ENCODE peak calls at places on chromosomes 3 and 15, in eight cellular contexts. L is Panc1, G is HCT116, P is HepG2, F is GM23338, R is GM12878, V is K562, Z is upper lobe of left lung. O is an unnamed sample.

GRCh38 chr3:113560845-113561623 is 28.7 kb downstream of the SIDT1 start:
- ATAC-seq in Z (no peak), R (no peak), P (no peak), V (no peak), F (no peak), G (no peak), L (no peak), O (no peak)

GRCh38 chr3:145333931-145334330 is 827.1 kb downstream of the PLOD2 start:
- ATAC-seq in F (no peak), G (no peak), Z (no peak), V (no peak), R (no peak), L (no peak), P (no peak), O (no peak)

GRCh38 chr3:56275120-56275519 is 193.1 kb downstream of the ERC2 start:
- ATAC-seq in Z (no peak), P (no peak), L (no peak), R (no peak), V (no peak), F (no peak), G (no peak), O (no peak)

GRCh38 chr3:60217156-60217911 is 1033.9 kb downstream of the FHIT start:
- ATAC-seq in Z (no peak), R (no peak), V (peak), G (no peak), P (no peak), F (peak), L (no peak), O (no peak)

GRCh38 chr3:12138044-12138443 is 20.7 kb downstream of the TIMP4 start:
- ATAC-seq in Z (no peak), L (no peak), P (peak), G (peak), F (peak), V (peak), R (peak), O (no peak)

GRCh38 chr3:101423984-101424888 is 88.8 kb downstream of the SENP7 start:
- ATAC-seq in V (no peak), P (no peak), F (no peak), G (no peak), Z (peak), L (peak), R (no peak), O (no peak)

GRCh38 chr3:48750906-48751305 is 33.9 kb upstream of the IP6K2 start:
- ATAC-seq in P (no peak), V (no peak), L (no peak), G (no peak), F (no peak), Z (no peak), R (no peak), O (no peak)

GRCh38 chr3:69649120-69649519 is 90.1 kb upstream of the MITF start:
- ATAC-seq in P (no peak), R (no peak), L (no peak), F (no peak), V (no peak), G (no peak), Z (peak), O (no peak)

GRCh38 chr3:109927161-109927560 is 589.8 kb upstream of the DPPA4 start:
- ATAC-seq in P (no peak), G (peak), F (no peak), Z (no peak), R (peak), L (peak), V (no peak), O (no peak)

GRCh38 chr15:67172172-67172571 is 82.3 kb downstream of the AAGAB start:
- ATAC-seq in Z (no peak), F (no peak), P (no peak), L (no peak), R (no peak), G (no peak), V (no peak), O (no peak)

GRCh38 chr15:29942144-29942543 is 119.9 kb upstream of the TJP1 start:
- ATAC-seq in R (no peak), P (peak), V (peak), Z (no peak), G (peak), L (no peak), F (peak), O (no peak)

GRCh38 chr3:107813066-107813465 is 277.8 kb downstream of the CD47 start:
- ATAC-seq in F (no peak), R (no peak), L (no peak), G (no peak), Z (peak), V (no peak), P (no peak), O (no peak)

GRCh38 chr15:39591896-39592315 is 11.0 kb downstream of the THBS1 start:
- ATAC-seq in V (no peak), Z (no peak), P (no peak), G (no peak), F (no peak), R (no peak), L (no peak), O (no peak)

GRCh38 chr15:39588531-39589192 is 7.8 kb downstream of the THBS1 start:
- ATAC-seq in Z (no peak), R (no peak), F (no peak), G (no peak), L (no peak), V (no peak), P (no peak), O (no peak)

GRCh38 chr15:39589193-39589814 is 8.4 kb downstream of the THBS1 start:
- ATAC-seq in L (no peak), Z (no peak), G (no peak), P (no peak), R (no peak), V (no peak), F (no peak), O (no peak)

GRCh38 chr15:39591141-39591895 is 10.4 kb downstream of the THBS1 start:
- ATAC-seq in V (no peak), L (no peak), Z (no peak), G (no peak), F (no peak), R (no peak), P (no peak), O (no peak)

GRCh38 chr15:39589815-39590644 is 9.2 kb downstream of the THBS1 start:
- ATAC-seq in F (no peak), Z (no peak), L (no peak), R (no peak), V (no peak), G (no peak), P (no peak), O (no peak)
- TF ChIP-seq POLR2AphosphoS5 in F (no peak), Z (peak), L (no peak), R (no peak), V (no peak), G (no peak), P (no peak), O (peak)

DNA sequence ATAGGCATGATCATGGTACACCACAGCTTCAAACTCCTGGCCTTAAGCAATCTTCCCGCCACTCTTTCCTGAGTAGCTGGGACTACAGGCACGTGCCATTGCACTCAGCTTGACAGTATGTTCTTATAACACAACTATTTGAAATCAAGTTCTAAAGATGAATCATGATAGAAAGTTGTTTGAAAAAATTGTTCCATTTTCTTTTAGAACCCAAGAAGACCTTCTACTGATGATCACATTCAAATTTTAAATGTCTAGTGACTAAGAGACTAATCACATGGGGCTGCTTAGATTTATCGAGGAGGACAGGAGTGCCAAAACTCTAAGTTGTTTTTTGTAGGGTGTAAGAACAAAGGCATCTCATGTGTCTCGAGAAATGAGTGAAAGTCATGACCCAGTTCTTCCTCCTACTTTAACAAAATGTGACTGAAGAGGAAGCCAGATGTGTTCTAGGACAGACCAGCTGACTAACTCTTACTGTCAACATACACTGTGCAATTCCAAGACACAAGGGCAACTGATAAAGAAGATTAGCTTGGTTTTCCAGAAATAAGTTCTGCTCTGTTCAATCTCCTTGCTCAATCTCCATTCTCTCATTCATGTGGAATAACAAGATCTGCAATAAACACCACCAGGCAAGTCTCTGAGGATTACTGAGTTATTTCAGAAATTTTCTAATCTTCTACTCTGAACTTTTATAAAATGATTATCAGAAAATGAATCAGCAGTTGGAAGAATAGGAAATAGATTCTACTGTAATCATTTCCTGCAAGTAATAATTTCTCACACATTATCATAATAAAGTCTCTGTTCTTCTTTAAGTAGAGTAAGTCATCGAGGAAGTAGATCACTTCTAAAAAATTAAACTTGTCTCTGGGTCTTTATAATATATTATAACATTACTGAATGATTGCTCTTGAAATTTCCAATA is 122.6 kb upstream of the CCNL1 start:
- ATAC-seq in L (no peak), F (no peak), G (no peak), R (no peak), Z (peak), V (no peak), P (no peak), O (peak)
- TF ChIP-seq POLR2AphosphoS5 in L (no peak), F (no peak), G (no peak), R (no peak), Z (peak), V (no peak), P (no peak), O (peak)

DNA sequence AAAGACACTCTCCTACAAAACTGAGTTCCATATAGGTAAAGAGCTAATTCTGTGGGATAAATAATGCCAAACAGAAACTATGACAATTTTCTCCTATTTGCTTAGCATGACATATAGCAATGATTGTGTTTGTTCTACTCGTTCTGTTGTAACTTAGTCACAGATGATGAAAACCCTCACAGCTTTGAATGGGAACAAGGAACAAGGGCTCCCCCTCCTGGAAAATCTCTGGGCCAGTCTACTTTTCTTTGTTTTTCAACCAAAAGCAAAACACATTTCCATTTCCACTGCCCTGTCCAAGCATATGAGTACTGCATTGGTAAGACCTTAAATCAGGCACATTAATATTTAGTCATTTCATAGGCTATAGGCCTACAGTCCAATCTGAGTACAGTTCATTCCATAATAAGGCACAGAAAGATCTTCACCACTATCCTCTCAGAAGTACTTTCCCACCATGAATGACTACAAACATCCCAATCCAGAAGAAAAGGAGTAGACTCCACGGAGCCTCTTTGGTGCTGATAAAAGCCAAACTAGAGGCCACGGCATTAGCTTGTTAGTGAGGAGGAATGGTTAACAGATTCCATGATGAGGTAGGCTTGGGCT is 67.1 kb downstream of the ATP8B4 start:
- ATAC-seq in R (peak), F (peak), V (peak), G (peak), Z (peak), P (peak), L (peak), O (peak)
- TF ChIP-seq POLR2AphosphoS5 in R (no peak), F (no peak), V (no peak), G (no peak), Z (peak), P (no peak), L (no peak), O (no peak)

DNA sequence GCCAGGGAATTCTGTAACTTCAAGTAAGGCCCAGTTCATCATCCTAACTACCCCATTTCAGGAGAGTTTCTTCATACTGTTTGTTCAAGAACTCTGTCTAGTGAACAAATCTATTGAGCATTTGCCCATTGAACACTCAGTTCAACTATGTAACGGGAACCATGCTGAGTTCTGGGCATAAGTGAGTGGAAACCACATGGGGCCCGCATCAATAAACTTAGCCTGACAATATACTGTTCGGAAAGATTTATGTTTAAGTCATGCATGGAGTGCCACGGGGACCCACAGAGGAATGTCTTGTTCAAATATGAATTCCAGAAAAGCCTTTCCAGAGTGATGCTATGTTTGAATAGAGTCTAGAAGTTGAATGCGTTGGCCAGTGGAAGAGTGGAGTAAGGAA is 280.0 kb downstream of the VPS13C start:
- ATAC-seq in L (no peak), V (no peak), P (no peak), R (no peak), F (no peak), Z (no peak), G (no peak), O (no peak)
- TF ChIP-seq POLR2AphosphoS5 in L (no peak), V (no peak), P (no peak), R (no peak), F (no peak), Z (no peak), G (no peak), O (no peak)

GRCh38 chr3:25916286-25916685 is 126.4 kb downstream of the OXSM start:
- ATAC-seq in L (no peak), P (no peak), G (no peak), V (no peak), Z (no peak), F (no peak), R (no peak), O (no peak)

GRCh38 chr3:25911525-25912295 is 121.8 kb downstream of the OXSM start:
- ATAC-seq in P (no peak), V (no peak), F (no peak), L (no peak), Z (no peak), G (no peak), R (no peak), O (no peak)

GRCh38 chr3:25910997-25911396 is 121.1 kb downstream of the OXSM start:
- ATAC-seq in G (peak), R (peak), F (peak), V (peak), L (no peak), P (peak), Z (no peak), O (no peak)

GRCh38 chr3:25915673-25916072 is 125.8 kb downstream of the OXSM start:
- ATAC-seq in G (no peak), P (no peak), V (no peak), F (no peak), R (no peak), Z (no peak), L (no peak), O (no peak)

GRCh38 chr3:25913179-25913578 is 123.3 kb downstream of the OXSM start:
- ATAC-seq in P (no peak), L (no peak), F (no peak), G (no peak), Z (no peak), R (no peak), V (no peak), O (no peak)
- TF ChIP-seq POLR2AphosphoS5 in P (no peak), L (no peak), F (no peak), G (no peak), Z (no peak), R (no peak), V (no peak), O (no peak)

GRCh38 chr3:10204921-10205320 is 40.2 kb downstream of the IRAK2 start:
- ATAC-seq in P (no peak), Z (no peak), L (no peak), R (no peak), V (no peak), F (no peak), G (no peak), O (no peak)

GRCh38 chr3:10206166-10206511 is 41.4 kb downstream of the IRAK2 start:
- ATAC-seq in F (peak), V (peak), P (no peak), Z (no peak), R (no peak), L (peak), G (peak), O (no peak)

DNA sequence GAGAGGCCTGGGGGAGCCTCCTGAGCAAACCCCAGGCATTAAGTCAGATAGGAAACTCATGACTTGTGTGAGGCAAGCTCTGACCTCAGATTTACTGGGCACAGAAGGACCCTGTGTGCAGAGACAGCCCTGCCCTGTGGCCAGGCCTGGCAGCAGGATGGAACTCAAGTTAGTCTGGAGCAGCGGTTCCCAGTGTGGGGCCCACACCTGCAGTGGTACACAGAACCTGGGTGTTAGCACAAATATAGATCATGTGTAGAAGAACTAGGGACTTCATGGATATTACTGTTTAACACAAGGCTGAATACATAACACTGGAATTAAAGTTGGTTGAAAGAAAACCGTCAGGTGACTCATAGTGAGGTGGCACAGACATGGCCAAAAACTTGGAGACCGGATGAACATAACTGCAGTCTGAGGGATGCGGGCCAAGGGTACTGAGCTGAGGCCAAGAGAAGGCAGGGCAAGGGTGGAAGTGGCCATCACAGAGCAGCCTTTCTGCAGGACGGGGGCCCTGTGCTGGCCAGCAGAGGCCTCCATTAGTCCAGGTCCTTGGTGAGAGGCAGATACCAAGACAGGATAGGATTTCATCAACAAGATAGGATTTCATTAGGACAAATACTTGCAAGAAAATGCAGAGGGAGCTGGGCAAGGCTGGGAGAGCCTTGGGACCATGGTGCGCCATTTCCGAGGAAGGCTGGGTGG is 40.9 kb downstream of the IRAK2 start:
- ATAC-seq in P (no peak), Z (peak), V (peak), R (no peak), F (no peak), G (peak), L (peak), O (peak)
- TF ChIP-seq POLR2AphosphoS5 in P (no peak), Z (no peak), V (no peak), R (no peak), F (no peak), G (peak), L (peak), O (peak)

GRCh38 chr3:167940241-167940640 is 155.5 kb downstream of the GOLIM4 start:
- ATAC-seq in R (no peak), F (no peak), L (no peak), V (no peak), P (no peak), G (no peak), Z (no peak), O (no peak)

GRCh38 chr3:167936010-167936409 is 159.7 kb downstream of the GOLIM4 start:
- ATAC-seq in V (no peak), P (no peak), F (no peak), G (no peak), L (no peak), R (no peak), Z (no peak), O (no peak)

GRCh38 chr3:167938516-167938915 is 157.2 kb downstream of the GOLIM4 start:
- ATAC-seq in G (no peak), P (no peak), L (no peak), V (no peak), F (no peak), Z (no peak), R (no peak), O (no peak)

DNA sequence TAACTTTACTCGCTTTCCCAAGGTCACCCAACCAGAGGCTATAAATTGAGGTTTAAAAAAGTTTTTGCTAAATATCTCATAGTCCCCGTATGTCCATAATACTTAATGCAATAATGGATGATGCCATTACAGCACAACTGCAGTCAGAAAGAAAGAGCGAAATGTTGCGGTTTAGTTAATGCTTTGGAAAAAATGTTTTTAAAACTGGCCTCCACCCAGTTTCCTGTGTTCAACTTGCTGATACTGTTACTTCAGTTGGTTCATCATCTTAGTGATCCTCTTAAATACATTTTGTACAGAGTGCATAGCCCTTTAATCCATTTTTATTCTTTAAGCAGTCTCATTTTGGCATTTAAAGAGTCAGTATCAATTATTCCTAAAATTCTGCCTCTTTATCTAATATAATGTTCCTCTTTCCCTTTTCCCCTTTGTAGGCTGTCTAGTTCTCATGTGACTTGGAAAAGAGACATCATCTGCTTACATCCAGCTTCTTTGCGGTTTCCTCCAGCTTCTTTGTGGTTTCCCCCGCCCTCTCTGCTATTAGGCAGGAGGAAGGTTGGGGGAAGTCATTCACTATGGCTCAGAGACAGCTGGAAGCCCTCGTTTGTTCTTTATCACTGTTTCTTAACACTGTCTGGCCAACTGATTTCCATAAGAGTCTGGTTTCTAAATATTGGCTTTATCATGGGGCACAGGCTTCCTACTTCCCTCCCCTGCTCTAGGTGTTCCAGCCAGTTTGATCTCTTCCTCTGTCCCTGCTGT is 154.3 kb downstream of the GOLIM4 start:
- ATAC-seq in R (no peak), F (no peak), Z (peak), L (no peak), G (peak), V (peak), P (no peak), O (peak)
- TF ChIP-seq POLR2AphosphoS5 in R (no peak), F (no peak), Z (no peak), L (no peak), G (no peak), V (peak), P (no peak), O (no peak)

GRCh38 chr3:192943384-192943783 is 25.7 kb upstream of the MB21D2 start:
- ATAC-seq in F (no peak), P (no peak), R (no peak), Z (peak), G (no peak), L (no peak), V (no peak), O (peak)
- TF ChIP-seq POLR2AphosphoS5 in F (no peak), P (no peak), R (no peak), Z (no peak), G (no peak), L (no peak), V (no peak), O (no peak)

DNA sequence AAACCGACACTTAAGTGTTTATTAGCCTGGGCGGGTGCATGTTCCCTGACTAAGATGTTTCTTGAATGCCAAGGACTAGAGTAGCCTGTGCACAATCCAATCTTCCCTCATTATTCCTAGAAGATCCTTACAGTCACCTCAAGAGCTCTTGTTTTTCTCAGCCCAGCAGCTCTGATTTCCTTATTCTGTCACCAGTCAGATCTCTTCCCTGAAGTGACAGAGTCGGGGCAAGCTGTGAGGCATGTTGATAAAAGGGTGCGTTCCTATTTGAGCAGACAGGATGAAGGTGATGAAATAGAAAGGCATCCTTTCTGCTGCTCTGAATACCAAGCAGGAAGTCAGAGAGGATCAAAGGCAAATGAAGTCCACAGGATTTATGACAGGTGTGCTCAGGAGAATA is 125.6 kb upstream of the MCTP2 start:
- ATAC-seq in F (no peak), G (no peak), Z (peak), P (no peak), R (no peak), L (no peak), V (no peak), O (peak)
- TF ChIP-seq POLR2AphosphoS5 in F (no peak), G (no peak), Z (no peak), P (no peak), R (no peak), L (no peak), V (no peak), O (peak)

O was measured in gastroesophageal sphincter.